ENCODE peak calls at places on chromosome 15, in eight cellular contexts. G is WTC11, D is AG08396, P is A549, B is GM23248, F is activated gamma-delta T cell treated with Interleukin-2 at 50 U/mL for 16 hours, T is islet precursor cell, Z is retina. C is an unnamed sample.

GRCh38 chr15:61227269-61228024 is 1.7 kb downstream of the RORA start:
- DNase-seq in T (peak; percentile 90), Z (peak; percentile 78), P (peak; percentile 26), F (no peak), D (peak; percentile 78), G (peak; percentile 38), B (peak; percentile 80), C (no peak)

GRCh38 chr15:81529444-81529950 is 155.5 kb upstream of the TMC3 start:
- DNase-seq in P (no peak), D (no peak), B (peak; percentile 5), F (no peak), T (no peak), Z (no peak), G (no peak), C (no peak)

GRCh38 chr15:52085289-52085688 is 27.3 kb downstream of the BCL2L10 start:
- DNase-seq in P (no peak), Z (no peak), B (no peak), D (no peak), T (no peak), G (no peak), F (no peak), C (no peak)

GRCh38 chr15:30953731-30954378 is 37.6 kb downstream of the MTMR10 start:
- DNase-seq in Z (no peak), D (peak; percentile 83), F (no peak), G (no peak), T (peak; percentile 87), B (peak; percentile 97), P (peak; percentile 93), C (no peak)

GRCh38 chr15:87916208-87916607 is 340.3 kb downstream of the NTRK3 start:
- DNase-seq in P (no peak), F (no peak), G (no peak), D (no peak), T (no peak), B (peak; percentile 8), Z (no peak), C (no peak)

GRCh38 chr15:56146756-56147155 is 96.9 kb downstream of the RFX7 start:
- DNase-seq in F (no peak), Z (no peak), T (no peak), G (no peak), D (peak; percentile 30), B (peak; percentile 12), P (no peak), C (no peak)

GRCh38 chr15:82540984-82541431 is 751 bp upstream of the RPS17 start:
- DNase-seq in T (peak; percentile 62), B (peak; percentile 54), F (no peak), G (peak; percentile 46), Z (no peak), P (peak; percentile 57), D (peak; percentile 26), C (peak; percentile 53)

GRCh38 chr15:33243393-33243792 is 48.9 kb upstream of the FMN1 start:
- DNase-seq in F (no peak), D (no peak), P (no peak), T (no peak), Z (no peak), G (no peak), B (peak; percentile 17), C (no peak)

GRCh38 chr15:60585743-60586708 is 107.1 kb upstream of the ICE2 start:
- DNase-seq in B (peak; percentile 89), P (peak; percentile 79), G (peak; percentile 42), F (peak; percentile 61), D (peak; percentile 77), Z (peak; percentile 62), T (peak; percentile 65), C (no peak)

GRCh38 chr15:68797157-68797556 is 23.5 kb downstream of the ANP32A start:
- DNase-seq in F (no peak), G (no peak), P (no peak), T (no peak), B (peak; percentile 43), Z (no peak), D (no peak), C (no peak)